ENCODE peak calls at places on chromosomes 12 and 14, in nine cellular contexts. Y is body of pancreas; Q is tibial nerve; G is CD8-positive, alpha-beta memory T cell; I is heart right ventricle; W is GM23248; S is NT2/D1; J is HepG2; D is neuronal stem cell. F is an unnamed sample. For H3K36me3 and H3K4me1, the result is how much of the 10 kb centered on the place peaks cover.

GRCh38 chr14:90624732-90625444 is 191.3 kb downstream of the TTC7B start:
- DNase-seq in D (no peak), S (no peak), J (peak), W (no peak), Y (no peak), G (no peak), Q (no peak), I (no peak), F (no peak)

GRCh38 chr12:42070056-42070455 is 74.6 kb downstream of the GXYLT1 start:
- DNase-seq in G (no peak), J (no peak), Q (no peak), S (no peak), I (no peak), D (no peak), W (peak), Y (no peak), F (no peak)

GRCh38 chr14:102029956-102030355 is 56.9 kb downstream of the HSP90AA1 start:
- DNase-seq in I (no peak), D (no peak), Q (no peak), W (peak), S (no peak), Y (no peak), J (peak), G (no peak), F (no peak)

GRCh38 chr12:64983771-64984170 is 137.3 kb downstream of the WIF1 start:
- DNase-seq in G (no peak), Q (no peak), Y (no peak), I (no peak), J (no peak), S (no peak), W (no peak), D (no peak), F (no peak)

GRCh38 chr12:116735951-116736599 is 1.8 kb downstream of the SPRING1 start:
- DNase-seq in D (no peak), W (no peak), Q (no peak), I (no peak), G (no peak), J (peak), Y (peak), S (no peak), F (no peak)

GRCh38 chr12:115837220-115837619 is 440.3 kb downstream of the MED13L start:
- DNase-seq in W (no peak), G (no peak), D (no peak), J (no peak), Y (no peak), I (no peak), Q (no peak), S (no peak), F (no peak)

GRCh38 chr12:42757735-42758134 is 168.2 kb upstream of the PRICKLE1 start:
- DNase-seq in W (peak), Q (no peak), Y (no peak), J (no peak), D (no peak), G (no peak), S (no peak), I (no peak), F (no peak)

GRCh38 chr12:117033382-117034045 is 65.7 kb downstream of the TESC start:
- DNase-seq in I (no peak), G (no peak), S (no peak), W (no peak), J (no peak), D (no peak), Y (peak), Q (no peak), F (no peak)

GRCh38 chr12:31732926-31733548 is 4.2 kb upstream of the AMN1 start:
- DNase-seq in D (no peak), W (peak), Y (peak), G (no peak), J (peak), I (no peak), S (peak), Q (no peak), F (peak)

GRCh38 chr12:80837342-80837978 is 100.3 kb downstream of the LIN7A start:
- DNase-seq in J (peak), G (no peak), W (peak), Q (peak), D (peak), S (peak), I (peak), Y (peak), F (peak)

GRCh38 chr12:728781-729180 is 23.6 kb upstream of the WNK1 start:
- DNase-seq in J (no peak), Y (no peak), I (no peak), S (no peak), W (no peak), D (no peak), Q (no peak), G (no peak), F (no peak)

GRCh38 chr12:123031171-123031845 is 50.8 kb downstream of the ARL6IP4 start:
- DNase-seq in Y (no peak), I (no peak), W (no peak), Q (no peak), D (no peak), J (no peak), G (no peak), S (no peak), F (no peak)

GRCh38 chr12:90987101-90987500 is 17.7 kb downstream of the EPYC start:
- DNase-seq in G (no peak), J (no peak), Q (no peak), Y (no peak), I (no peak), D (no peak), S (no peak), W (no peak), F (no peak)

GRCh38 chr14:79809849-79810612 is 401.3 kb downstream of the DIO2 start:
- DNase-seq in Y (no peak), S (no peak), W (peak), G (no peak), Q (no peak), J (no peak), D (peak), I (no peak), F (no peak)

GRCh38 chr12:107328442-107329133 is 235.2 kb upstream of the CRY1 start:
- DNase-seq in Y (no peak), Q (no peak), I (no peak), G (no peak), D (no peak), S (no peak), W (no peak), J (no peak), F (no peak)

GRCh38 chr14:44639986-44640385 is 132.9 kb upstream of the FSCB start:
- DNase-seq in S (no peak), J (no peak), Q (no peak), Y (no peak), W (no peak), G (no peak), D (no peak), I (no peak), F (no peak)

GRCh38 chr12:123389560-123390351 is 5.8 kb downstream of the KMT5A start:
- DNase-seq in J (peak), G (peak), Y (peak), S (no peak), D (no peak), W (peak), Q (no peak), I (peak), F (no peak)

GRCh38 chr12:67161322-67161918 is 107.7 kb upstream of the CAND1 start:
- DNase-seq in Y (peak), D (no peak), J (peak), Q (peak), S (peak), I (peak), G (peak), W (peak), F (peak)

GRCh38 chr12:112170376-112170775 is 45.0 kb downstream of the TRAFD1 start:
- DNase-seq in Q (peak), Y (no peak), G (no peak), S (no peak), D (no peak), I (no peak), J (no peak), W (peak), F (no peak)

GRCh38 chr14:90277581-90278198 is 21.3 kb downstream of the PSMC1 start:
- DNase-seq in J (no peak), I (no peak), G (no peak), W (no peak), Y (no peak), D (no peak), Q (no peak), S (no peak), F (no peak)

GRCh38 chr12:229441-230191 is 15.7 kb upstream of the SLC6A12 start:
- DNase-seq in Q (no peak), Y (no peak), S (no peak), I (no peak), W (no peak), G (no peak), J (no peak), D (no peak), F (no peak)

GRCh38 chr12:65293735-65294134 is 15.3 kb downstream of the MSRB3 start:
- DNase-seq in G (no peak), J (no peak), I (no peak), S (no peak), W (no peak), Y (no peak), Q (no peak), D (no peak), F (no peak)

GRCh38 chr12:109099426-109100020 is 2.1 kb downstream of the UNG start:
- DNase-seq in S (no peak), I (no peak), Y (no peak), J (no peak), W (peak), G (no peak), D (no peak), Q (no peak), F (no peak)
- H3K36me3 ChIP-seq in S (half or more), I (under half), Y (under half), J (under half), W (under half), G (under half), D (under half), Q (under half), F (under half)

GRCh38 chr12:55876110-55876509 is 33.4 kb upstream of the MMP19 start:
- DNase-seq in G (no peak), S (no peak), J (no peak), W (no peak), Y (no peak), Q (no peak), I (no peak), D (no peak), F (no peak)

GRCh38 chr12:55874465-55874864 is 31.7 kb upstream of the MMP19 start:
- DNase-seq in W (no peak), Q (no peak), I (no peak), J (no peak), S (no peak), G (no peak), D (no peak), Y (no peak), F (no peak)

GRCh38 chr12:55877824-55878223 is 35.1 kb upstream of the MMP19 start:
- DNase-seq in W (no peak), J (no peak), Q (no peak), S (no peak), Y (no peak), G (no peak), I (no peak), D (no peak), F (no peak)

DNA sequence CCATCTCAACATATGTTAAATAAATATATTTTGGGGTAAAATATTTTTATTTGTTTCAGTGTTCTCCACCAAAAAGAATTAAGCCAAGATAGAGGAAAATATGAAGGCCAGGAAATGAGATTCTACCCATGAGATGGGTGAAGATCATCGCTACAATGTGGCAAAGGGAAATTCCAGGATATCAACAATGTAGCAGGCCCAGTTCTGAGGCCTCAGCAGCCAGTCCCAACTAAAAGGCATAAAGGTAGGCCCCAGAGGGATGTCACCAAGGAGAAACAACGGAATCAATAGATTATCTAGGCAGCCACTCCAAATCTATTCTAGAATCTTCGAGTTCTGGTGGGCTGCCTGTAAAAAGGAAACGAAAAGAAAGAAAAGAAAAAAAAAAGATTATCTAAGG is 33.0 kb upstream of the MMP19 start:
- DNase-seq in I (no peak), Y (no peak), W (no peak), J (no peak), Q (no peak), S (no peak), D (no peak), G (no peak), F (no peak)
- H3K4me1 ChIP-seq in I (under half), Y (under half), W (under half), J (under half), Q (under half), S (under half), D (under half), G (under half), F (under half)

DNA sequence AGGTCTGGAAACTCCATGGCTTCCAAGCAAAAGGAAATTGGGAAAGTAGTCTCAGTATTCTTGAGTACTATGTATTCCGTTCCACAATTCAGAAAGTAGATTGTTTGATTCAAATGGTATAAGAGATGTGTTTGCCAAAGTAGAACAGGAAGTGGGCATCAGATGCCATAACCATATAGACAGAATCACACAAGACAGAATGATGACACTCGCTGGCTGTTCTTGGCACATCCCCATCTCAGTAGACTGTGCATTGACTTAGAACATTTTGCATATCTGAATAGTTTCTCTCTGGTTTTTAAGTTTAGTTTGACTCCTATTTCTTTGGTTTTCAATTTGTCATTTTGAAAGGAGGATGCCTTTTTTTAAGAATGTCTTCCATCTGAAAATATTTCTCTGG is 221.1 kb upstream of the RGS6 start:
- DNase-seq in J (no peak), D (no peak), Y (no peak), I (no peak), G (no peak), W (peak), S (no peak), Q (no peak), F (no peak)
- H3K36me3 ChIP-seq in J (under half), D (under half), Y (under half), I (under half), G (under half), W (under half), S (under half), Q (under half), F (under half)

DNA sequence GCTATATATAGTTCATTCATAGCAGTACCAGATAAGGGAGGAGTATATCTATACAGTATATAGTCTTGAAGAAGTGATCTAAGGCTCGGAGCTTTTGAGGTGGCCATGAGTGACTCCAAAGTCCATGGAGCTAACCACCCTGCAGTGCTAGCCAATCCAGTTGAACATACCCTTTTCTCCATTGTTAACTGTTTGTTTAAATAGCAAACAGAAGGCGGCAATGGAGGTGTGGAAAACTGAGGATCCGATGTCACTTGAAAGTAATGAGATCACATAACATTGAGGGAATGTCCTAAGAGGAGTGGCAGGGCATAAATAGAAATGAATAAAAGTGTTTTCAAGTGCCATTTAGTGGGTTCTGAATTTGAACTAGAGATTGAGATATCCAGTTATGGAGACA is 12.4 kb upstream of the SNAPC1 start:
- DNase-seq in G (no peak), W (peak), Y (no peak), S (no peak), Q (no peak), D (no peak), I (no peak), J (peak), F (no peak)
- H3K4me1 ChIP-seq in G (under half), W (half or more), Y (under half), S (under half), Q (under half), D (under half), I (under half), J (under half), F (under half)

DNA sequence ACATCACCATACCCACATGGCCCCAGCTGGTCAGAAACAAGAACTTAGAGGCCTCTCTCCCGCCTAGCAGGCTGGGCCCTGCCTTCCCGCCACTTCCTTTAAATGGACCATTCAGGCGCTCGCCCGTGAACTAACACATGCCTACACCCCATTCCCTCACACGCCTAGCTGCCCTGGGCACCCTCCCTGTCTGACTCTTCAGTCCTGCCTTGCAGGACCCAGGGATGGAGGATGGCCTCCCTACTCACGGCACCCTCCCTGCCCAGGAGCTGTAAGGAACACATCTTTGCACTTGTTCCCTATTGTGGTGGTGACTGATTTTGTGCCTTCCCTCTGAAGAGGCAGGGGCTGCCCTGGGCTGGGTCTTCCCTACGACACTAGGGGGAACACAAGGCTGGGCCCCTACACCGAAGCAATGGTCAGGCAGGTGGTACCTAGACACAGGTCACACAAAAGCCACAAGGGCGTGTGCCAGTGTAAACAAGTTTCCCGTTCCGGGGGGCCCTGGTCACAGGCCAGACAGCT is 21.5 kb downstream of the P2RX2 start:
- DNase-seq in G (peak), I (no peak), D (no peak), Q (no peak), W (no peak), S (no peak), Y (no peak), J (no peak), F (no peak)
- H3K36me3 ChIP-seq in G (under half), I (under half), D (half or more), Q (half or more), W (under half), S (half or more), Y (under half), J (half or more), F (under half)